ENCODE peak calls at places on chromosomes 3 and 15, in eight cellular contexts. One of them, this sample, is unnamed.

GRCh38 chr3:112459750-112460149 is 39.5 kb downstream of the BTLA start:
- DNase-seq in aorta: no peak
- DNase-seq in neuronal stem cell: no peak
- DNase-seq in GM23248: no peak
- DNase-seq in CD4-positive, CD25-positive, alpha-beta regulatory T cell: no peak
- DNase-seq in upper lobe of right lung: no peak
- DNase-seq in GM23338: no peak
- DNase-seq in HCT116: no peak
- DNase-seq in this sample: no peak

GRCh38 chr3:122219242-122219872 is 35.9 kb downstream of the CASR start:
- DNase-seq in upper lobe of right lung: no peak
- DNase-seq in neuronal stem cell: no peak
- DNase-seq in GM23248: peak; percentile 2
- DNase-seq in CD4-positive, CD25-positive, alpha-beta regulatory T cell: no peak
- DNase-seq in aorta: no peak
- DNase-seq in GM23338: no peak
- DNase-seq in HCT116: no peak
- DNase-seq in this sample: no peak

GRCh38 chr3:168511428-168512014 is 415.8 kb upstream of the GOLIM4 start:
- DNase-seq in GM23338: peak; percentile 44
- DNase-seq in upper lobe of right lung: no peak
- DNase-seq in HCT116: no peak
- DNase-seq in neuronal stem cell: no peak
- DNase-seq in GM23248: peak; percentile 52
- DNase-seq in aorta: no peak
- DNase-seq in CD4-positive, CD25-positive, alpha-beta regulatory T cell: no peak
- DNase-seq in this sample: no peak

GRCh38 chr3:40970067-40970466 is 229.2 kb upstream of the CTNNB1 start:
- DNase-seq in GM23248: no peak
- DNase-seq in upper lobe of right lung: no peak
- DNase-seq in aorta: no peak
- DNase-seq in HCT116: no peak
- DNase-seq in CD4-positive, CD25-positive, alpha-beta regulatory T cell: no peak
- DNase-seq in GM23338: no peak
- DNase-seq in neuronal stem cell: no peak
- DNase-seq in this sample: no peak

GRCh38 chr15:67458449-67458848 is 62.5 kb upstream of the C15orf61 start:
- DNase-seq in neuronal stem cell: no peak
- DNase-seq in upper lobe of right lung: no peak
- DNase-seq in GM23248: peak; percentile 9
- DNase-seq in CD4-positive, CD25-positive, alpha-beta regulatory T cell: no peak
- DNase-seq in aorta: no peak
- DNase-seq in HCT116: no peak
- DNase-seq in GM23338: no peak
- DNase-seq in this sample: no peak

GRCh38 chr3:135503429-135504083 is 462.0 kb upstream of the PPP2R3A start:
- DNase-seq in aorta: peak; percentile 79
- DNase-seq in GM23338: peak; percentile 95
- DNase-seq in neuronal stem cell: peak; percentile 82
- DNase-seq in upper lobe of right lung: peak; percentile 79
- DNase-seq in HCT116: peak; percentile 28
- DNase-seq in CD4-positive, CD25-positive, alpha-beta regulatory T cell: no peak
- DNase-seq in GM23248: peak; percentile 79
- DNase-seq in this sample: peak; percentile 72

GRCh38 chr3:154473769-154474168 is 43.8 kb upstream of the GPR149 start:
- DNase-seq in HCT116: no peak
- DNase-seq in aorta: no peak
- DNase-seq in GM23248: no peak
- DNase-seq in CD4-positive, CD25-positive, alpha-beta regulatory T cell: no peak
- DNase-seq in neuronal stem cell: no peak
- DNase-seq in upper lobe of right lung: no peak
- DNase-seq in GM23338: no peak
- DNase-seq in this sample: no peak

GRCh38 chr3:13115991-13116390 is 42.8 kb upstream of the IQSEC1 start:
- DNase-seq in aorta: peak; percentile 49
- DNase-seq in neuronal stem cell: no peak
- DNase-seq in GM23338: no peak
- DNase-seq in upper lobe of right lung: peak; percentile 50
- DNase-seq in HCT116: no peak
- DNase-seq in CD4-positive, CD25-positive, alpha-beta regulatory T cell: no peak
- DNase-seq in GM23248: no peak
- DNase-seq in this sample: no peak

GRCh38 chr3:165984589-165984988 is 147.4 kb upstream of the BCHE start:
- DNase-seq in neuronal stem cell: no peak
- DNase-seq in upper lobe of right lung: no peak
- DNase-seq in HCT116: no peak
- DNase-seq in CD4-positive, CD25-positive, alpha-beta regulatory T cell: no peak
- DNase-seq in GM23248: no peak
- DNase-seq in aorta: no peak
- DNase-seq in GM23338: peak; percentile 76
- DNase-seq in this sample: no peak

GRCh38 chr3:175431396-175431795 is 572.3 kb downstream of the NAALADL2 start:
- DNase-seq in CD4-positive, CD25-positive, alpha-beta regulatory T cell: no peak
- DNase-seq in GM23338: peak; percentile 27
- DNase-seq in HCT116: no peak
- DNase-seq in aorta: no peak
- DNase-seq in GM23248: no peak
- DNase-seq in neuronal stem cell: no peak
- DNase-seq in upper lobe of right lung: no peak
- DNase-seq in this sample: no peak

GRCh38 chr3:188956839-188957489 is 214.8 kb upstream of the TPRG1 start:
- DNase-seq in upper lobe of right lung: no peak
- DNase-seq in CD4-positive, CD25-positive, alpha-beta regulatory T cell: no peak
- DNase-seq in GM23338: peak; percentile 89
- DNase-seq in GM23248: peak; percentile 82
- DNase-seq in neuronal stem cell: peak; percentile 41
- DNase-seq in aorta: no peak
- DNase-seq in HCT116: peak; percentile 60
- DNase-seq in this sample: peak; percentile 37

GRCh38 chr3:129518048-129518570 is 10.3 kb upstream of the RHO start:
- DNase-seq in HCT116: no peak
- DNase-seq in GM23248: no peak
- DNase-seq in CD4-positive, CD25-positive, alpha-beta regulatory T cell: no peak
- DNase-seq in neuronal stem cell: no peak
- DNase-seq in aorta: no peak
- DNase-seq in GM23338: no peak
- DNase-seq in upper lobe of right lung: peak; percentile 46
- DNase-seq in this sample: no peak

GRCh38 chr3:190306513-190307163 is 15.6 kb downstream of the CLDN1 start:
- DNase-seq in upper lobe of right lung: no peak
- DNase-seq in neuronal stem cell: no peak
- DNase-seq in CD4-positive, CD25-positive, alpha-beta regulatory T cell: no peak
- DNase-seq in HCT116: no peak
- DNase-seq in aorta: no peak
- DNase-seq in GM23338: no peak
- DNase-seq in GM23248: peak; percentile 27
- DNase-seq in this sample: no peak

GRCh38 chr15:76935620-76936019 is 4.1 kb downstream of the RCN2 start:
- DNase-seq in GM23338: no peak
- DNase-seq in HCT116: no peak
- DNase-seq in neuronal stem cell: no peak
- DNase-seq in GM23248: no peak
- DNase-seq in aorta: no peak
- DNase-seq in upper lobe of right lung: no peak
- DNase-seq in CD4-positive, CD25-positive, alpha-beta regulatory T cell: no peak
- DNase-seq in this sample: no peak

GRCh38 chr3:162936706-162937105 is 1440.1 kb downstream of the OTOL1 start:
- DNase-seq in upper lobe of right lung: no peak
- DNase-seq in HCT116: no peak
- DNase-seq in neuronal stem cell: no peak
- DNase-seq in aorta: no peak
- DNase-seq in CD4-positive, CD25-positive, alpha-beta regulatory T cell: no peak
- DNase-seq in GM23338: no peak
- DNase-seq in GM23248: no peak
- DNase-seq in this sample: no peak

GRCh38 chr15:34336333-34336732 is 1.2 kb downstream of the SLC12A6 start:
- DNase-seq in CD4-positive, CD25-positive, alpha-beta regulatory T cell: no peak
- DNase-seq in neuronal stem cell: no peak
- DNase-seq in GM23338: no peak
- DNase-seq in HCT116: no peak
- DNase-seq in upper lobe of right lung: no peak
- DNase-seq in GM23248: no peak
- DNase-seq in aorta: no peak
- DNase-seq in this sample: no peak

GRCh38 chr15:23567921-23568320 is 2.4 kb downstream of the MKRN3 start:
- DNase-seq in CD4-positive, CD25-positive, alpha-beta regulatory T cell: no peak
- DNase-seq in neuronal stem cell: no peak
- DNase-seq in GM23248: no peak
- DNase-seq in HCT116: no peak
- DNase-seq in aorta: no peak
- DNase-seq in GM23338: no peak
- DNase-seq in upper lobe of right lung: no peak
- DNase-seq in this sample: no peak
- H3K4me3 ChIP-seq in CD4-positive, CD25-positive, alpha-beta regulatory T cell: no peak overlapping the region
- H3K4me3 ChIP-seq in neuronal stem cell: no peak overlapping the region
- H3K4me3 ChIP-seq in GM23248: no peak overlapping the region
- H3K4me3 ChIP-seq in HCT116: no peak overlapping the region
- H3K4me3 ChIP-seq in aorta: no peak overlapping the region
- H3K4me3 ChIP-seq in GM23338: no peak overlapping the region
- H3K4me3 ChIP-seq in upper lobe of right lung: no peak overlapping the region
- H3K4me3 ChIP-seq in this sample: no peak overlapping the region

GRCh38 chr3:39137991-39138803 is 15.2 kb downstream of the CSRNP1 start:
- DNase-seq in neuronal stem cell: no peak
- DNase-seq in aorta: no peak
- DNase-seq in upper lobe of right lung: no peak
- DNase-seq in CD4-positive, CD25-positive, alpha-beta regulatory T cell: no peak
- DNase-seq in GM23248: no peak
- DNase-seq in HCT116: no peak
- DNase-seq in GM23338: no peak
- DNase-seq in this sample: no peak
- H3K27ac ChIP-seq in neuronal stem cell: no peak overlapping the region
- H3K27ac ChIP-seq in aorta: no peak overlapping the region
- H3K27ac ChIP-seq in upper lobe of right lung: no peak overlapping the region
- H3K27ac ChIP-seq in CD4-positive, CD25-positive, alpha-beta regulatory T cell: no peak overlapping the region
- H3K27ac ChIP-seq in GM23248: no peak overlapping the region
- H3K27ac ChIP-seq in HCT116: no peak overlapping the region
- H3K27ac ChIP-seq in GM23338: no peak overlapping the region
- H3K27ac ChIP-seq in this sample: no peak overlapping the region

GRCh38 chr3:52089691-52090090 is 33.3 kb upstream of the DUSP7 start:
- DNase-seq in aorta: peak; percentile 42
- DNase-seq in upper lobe of right lung: peak; percentile 25
- DNase-seq in HCT116: no peak
- DNase-seq in neuronal stem cell: no peak
- DNase-seq in GM23248: no peak
- DNase-seq in CD4-positive, CD25-positive, alpha-beta regulatory T cell: no peak
- DNase-seq in GM23338: no peak
- DNase-seq in this sample: no peak

GRCh38 chr3:52090131-52090548 is 33.8 kb upstream of the DUSP7 start:
- DNase-seq in aorta: peak; percentile 88
- DNase-seq in upper lobe of right lung: no peak
- DNase-seq in GM23338: no peak
- DNase-seq in HCT116: peak; percentile 31
- DNase-seq in neuronal stem cell: no peak
- DNase-seq in CD4-positive, CD25-positive, alpha-beta regulatory T cell: no peak
- DNase-seq in GM23248: peak; percentile 92
- DNase-seq in this sample: peak; percentile 84

GRCh38 chr3:52086939-52087675 is 30.7 kb upstream of the DUSP7 start:
- DNase-seq in GM23248: peak; percentile 34
- DNase-seq in upper lobe of right lung: peak; percentile 69
- DNase-seq in CD4-positive, CD25-positive, alpha-beta regulatory T cell: no peak
- DNase-seq in GM23338: no peak
- DNase-seq in HCT116: no peak
- DNase-seq in aorta: peak; percentile 73
- DNase-seq in neuronal stem cell: no peak
- DNase-seq in this sample: no peak

GRCh38 chr3:52087728-52088127 is 31.4 kb upstream of the DUSP7 start:
- DNase-seq in neuronal stem cell: no peak
- DNase-seq in HCT116: no peak
- DNase-seq in aorta: peak; percentile 60
- DNase-seq in GM23248: no peak
- DNase-seq in upper lobe of right lung: peak; percentile 29
- DNase-seq in GM23338: no peak
- DNase-seq in CD4-positive, CD25-positive, alpha-beta regulatory T cell: no peak
- DNase-seq in this sample: no peak

GRCh38 chr3:52088445-52089367 is 32.3 kb upstream of the DUSP7 start:
- DNase-seq in HCT116: no peak
- DNase-seq in GM23338: no peak
- DNase-seq in upper lobe of right lung: peak; percentile 65
- DNase-seq in neuronal stem cell: peak; percentile 15
- DNase-seq in CD4-positive, CD25-positive, alpha-beta regulatory T cell: no peak
- DNase-seq in GM23248: peak; percentile 57
- DNase-seq in aorta: peak; percentile 82
- DNase-seq in this sample: peak; percentile 90
- H3K4me1 ChIP-seq in HCT116: peaks cover 48% of the 10 kb centered on the region
- H3K4me1 ChIP-seq in GM23338: no peaks in the 10 kb centered on the region
- H3K4me1 ChIP-seq in upper lobe of right lung: peaks cover 50% of the 10 kb centered on the region
- H3K4me1 ChIP-seq in neuronal stem cell: peaks cover 38% of the 10 kb centered on the region
- H3K4me1 ChIP-seq in CD4-positive, CD25-positive, alpha-beta regulatory T cell: peaks cover 9% of the 10 kb centered on the region
- H3K4me1 ChIP-seq in GM23248: peaks cover 41% of the 10 kb centered on the region
- H3K4me1 ChIP-seq in aorta: no peaks in the 10 kb centered on the region
- H3K4me1 ChIP-seq in this sample: peaks cover 70% of the 10 kb centered on the region

GRCh38 chr3:47018269-47018611 is 38.8 kb downstream of the NBEAL2 start:
- DNase-seq in aorta: no peak
- DNase-seq in GM23338: no peak
- DNase-seq in CD4-positive, CD25-positive, alpha-beta regulatory T cell: no peak
- DNase-seq in neuronal stem cell: no peak
- DNase-seq in HCT116: no peak
- DNase-seq in GM23248: no peak
- DNase-seq in upper lobe of right lung: no peak
- DNase-seq in this sample: no peak

GRCh38 chr3:47017504-47018268 is 38.2 kb downstream of the NBEAL2 start:
- DNase-seq in CD4-positive, CD25-positive, alpha-beta regulatory T cell: no peak
- DNase-seq in neuronal stem cell: no peak
- DNase-seq in GM23338: peak; percentile 45
- DNase-seq in HCT116: no peak
- DNase-seq in upper lobe of right lung: no peak
- DNase-seq in aorta: no peak
- DNase-seq in GM23248: peak; percentile 23
- DNase-seq in this sample: peak; percentile 64

GRCh38 chr3:47016086-47016933 is 36.8 kb downstream of the NBEAL2 start:
- DNase-seq in HCT116: no peak
- DNase-seq in CD4-positive, CD25-positive, alpha-beta regulatory T cell: no peak
- DNase-seq in aorta: no peak
- DNase-seq in neuronal stem cell: no peak
- DNase-seq in GM23248: no peak
- DNase-seq in upper lobe of right lung: no peak
- DNase-seq in GM23338: peak; percentile 34
- DNase-seq in this sample: no peak

GRCh38 chr3:47015151-47015550 is 35.7 kb downstream of the NBEAL2 start:
- DNase-seq in GM23248: no peak
- DNase-seq in HCT116: no peak
- DNase-seq in CD4-positive, CD25-positive, alpha-beta regulatory T cell: no peak
- DNase-seq in upper lobe of right lung: no peak
- DNase-seq in aorta: no peak
- DNase-seq in GM23338: no peak
- DNase-seq in neuronal stem cell: no peak
- DNase-seq in this sample: no peak

DNA sequence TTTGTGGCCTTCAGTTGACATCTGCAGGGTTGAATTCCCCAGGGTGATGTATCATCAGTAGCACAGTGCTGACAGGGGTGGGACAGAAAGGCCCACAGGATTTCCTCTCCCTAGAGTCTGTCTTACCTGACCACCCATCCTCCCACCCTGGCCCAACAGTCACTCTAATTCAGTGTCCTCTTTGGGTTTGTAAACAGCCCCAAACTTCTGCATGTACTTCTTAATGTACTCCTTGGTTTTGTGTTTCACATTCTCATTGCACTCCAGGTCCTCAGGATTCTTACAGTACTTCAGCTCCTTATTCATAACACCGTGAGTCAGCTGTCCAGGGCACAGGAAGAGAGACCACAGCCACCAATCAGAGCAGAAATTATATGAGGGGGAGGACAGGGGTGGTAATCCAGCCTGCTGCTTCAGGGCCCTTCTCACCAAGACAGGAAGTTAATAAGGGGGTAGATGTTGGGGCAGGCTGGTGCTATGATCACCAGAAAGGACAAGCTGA is 37.5 kb downstream of the NBEAL2 start:
- DNase-seq in HCT116: no peak
- DNase-seq in aorta: no peak
- DNase-seq in GM23338: no peak
- DNase-seq in neuronal stem cell: no peak
- DNase-seq in CD4-positive, CD25-positive, alpha-beta regulatory T cell: no peak
- DNase-seq in upper lobe of right lung: no peak
- DNase-seq in GM23248: peak; percentile 90
- DNase-seq in this sample: no peak
- H3K4me3 ChIP-seq in HCT116: no peak overlapping the region
- H3K4me3 ChIP-seq in aorta: no peak overlapping the region
- H3K4me3 ChIP-seq in GM23338: no peak overlapping the region
- H3K4me3 ChIP-seq in neuronal stem cell: no peak overlapping the region
- H3K4me3 ChIP-seq in CD4-positive, CD25-positive, alpha-beta regulatory T cell: no peak overlapping the region
- H3K4me3 ChIP-seq in upper lobe of right lung: no peak overlapping the region
- H3K4me3 ChIP-seq in GM23248: no peak overlapping the region
- H3K4me3 ChIP-seq in this sample: no peak overlapping the region

This sample was measured in SJCRH30.